ENCODE peak calls at places on chromosomes 6 and 20, in nine cellular contexts. Y is mucosa of gallbladder; T is stimulated activated CD4-positive, alpha-beta T cell treated with anti-CD3 and anti-CD28 coated beads, Interleukin-2, amount 100 ng/mL, for 48 hours; H is SK-N-DZ; S is suprapubic skin; L is midbrain; A is foreskin fibroblast; P is NCI-H1105 treated with DMSO at 0.1 percent for 48 hours; B is germinal center. Z is an unnamed sample.

GRCh38 chr6:19806971-19807396 is 30.2 kb upstream of the ID4 start:
- DNase-seq in B (no peak), S (no peak), L (no peak), P (no peak), A (no peak), H (no peak), Y (no peak), T (no peak), Z (no peak)

GRCh38 chr20:11734431-11734830 is 183.3 kb upstream of the BTBD3 start:
- DNase-seq in A (no peak), P (peak), S (no peak), L (no peak), T (no peak), Y (no peak), H (no peak), B (no peak), Z (no peak)

GRCh38 chr6:44203955-44204354 is 12.8 kb upstream of the MYMX start:
- DNase-seq in T (no peak), H (no peak), L (no peak), Y (no peak), S (no peak), B (no peak), P (no peak), A (no peak), Z (no peak)

GRCh38 chr6:137025786-137026730 is 18.7 kb downstream of the IL20RA start:
- DNase-seq in T (no peak), S (no peak), P (no peak), Y (no peak), A (no peak), L (no peak), H (no peak), B (no peak), Z (no peak)

GRCh38 chr6:136655251-136656014 is 105.2 kb upstream of the MAP7 start:
- DNase-seq in H (peak), P (peak), L (no peak), A (no peak), T (no peak), Y (no peak), B (no peak), S (no peak), Z (no peak)

GRCh38 chr20:60294627-60295026 is 336.4 kb downstream of the CDH26 start:
- DNase-seq in A (no peak), P (no peak), S (no peak), Y (no peak), T (no peak), L (no peak), H (no peak), B (no peak), Z (no peak)

GRCh38 chr6:54222217-54222616 is 86.0 kb upstream of the TINAG start:
- DNase-seq in L (no peak), B (no peak), A (no peak), H (no peak), Y (no peak), T (no peak), P (no peak), S (no peak), Z (no peak)

GRCh38 chr20:35620818-35621559 is 5.4 kb downstream of the SPAG4 start:
- DNase-seq in H (no peak), P (no peak), T (no peak), A (no peak), B (no peak), S (no peak), Y (no peak), L (no peak), Z (no peak)

GRCh38 chr6:37878150-37878710 is 58.7 kb downstream of the ZFAND3 start:
- DNase-seq in T (no peak), H (no peak), S (no peak), P (no peak), Y (no peak), B (no peak), A (peak), L (no peak), Z (no peak)

GRCh38 chr20:20463933-20464374 is 96.0 kb downstream of the INSM1 start:
- DNase-seq in A (peak), P (peak), Y (no peak), T (no peak), B (peak), L (peak), S (no peak), H (no peak), Z (peak)

GRCh38 chr6:29553268-29554057 is 6.1 kb downstream of the UBD start:
- DNase-seq in Y (peak), P (peak), A (peak), B (peak), L (no peak), T (peak), H (peak), S (no peak), Z (peak)

GRCh38 chr6:152685819-152686218 is 11.9 kb upstream of the MYCT1 start:
- DNase-seq in H (no peak), P (no peak), B (no peak), A (no peak), Y (no peak), T (no peak), S (no peak), L (no peak), Z (no peak)

GRCh38 chr20:61414455-61414991 is 162.5 kb downstream of the CDH4 start:
- DNase-seq in A (no peak), L (peak), B (no peak), P (no peak), T (no peak), H (no peak), Y (no peak), S (no peak), Z (peak)

GRCh38 chr6:12331474-12331873 is 41.3 kb downstream of the EDN1 start:
- DNase-seq in H (no peak), B (no peak), L (no peak), P (no peak), A (no peak), S (no peak), T (no peak), Y (no peak), Z (no peak)

GRCh38 chr6:43113431-43114260 is 37.5 kb downstream of the PTK7 start:
- DNase-seq in B (no peak), P (no peak), L (no peak), S (no peak), Y (no peak), T (no peak), H (no peak), A (peak), Z (no peak)

GRCh38 chr6:11142296-11143027 is 30.9 kb upstream of the ERVFRD-1 start:
- DNase-seq in T (no peak), Y (no peak), H (no peak), L (no peak), B (no peak), A (peak), P (no peak), S (no peak), Z (no peak)

GRCh38 chr6:108254436-108255410 is 6.1 kb downstream of the SNX3 start:
- DNase-seq in P (no peak), L (no peak), T (no peak), Y (no peak), S (no peak), B (no peak), A (no peak), H (peak), Z (no peak)

GRCh38 chr6:74731204-74731603 is 474.6 kb downstream of the COL12A1 start:
- DNase-seq in T (no peak), Y (no peak), S (no peak), B (no peak), H (no peak), P (peak), L (no peak), A (peak), Z (no peak)

GRCh38 chr6:130033999-130034814 is 15.8 kb downstream of the L3MBTL3 start:
- DNase-seq in L (no peak), H (no peak), T (no peak), A (peak), S (no peak), P (no peak), B (no peak), Y (no peak), Z (no peak)

GRCh38 chr6:79671605-79672266 is 40.6 kb downstream of the SH3BGRL2 start:
- DNase-seq in L (no peak), A (peak), Y (peak), T (peak), B (no peak), P (peak), H (no peak), S (no peak), Z (no peak)

GRCh38 chr6:31945507-31946369 is at the start of gene CFB:
- DNase-seq in A (peak), Y (peak), B (no peak), P (no peak), T (no peak), S (peak), H (no peak), L (no peak), Z (no peak)

GRCh38 chr20:43287637-43288036 is 97.9 kb upstream of the PTPRT start:
- DNase-seq in A (no peak), B (no peak), Y (no peak), P (no peak), H (no peak), L (no peak), S (no peak), T (no peak), Z (no peak)

GRCh38 chr6:30640481-30640880 is 6.5 kb upstream of the C6orf136 start:
- DNase-seq in H (no peak), L (no peak), B (no peak), P (no peak), A (no peak), T (no peak), Y (no peak), S (no peak), Z (no peak)

GRCh38 chr20:3751284-3751663 is 16.3 kb downstream of the ADISSP start:
- DNase-seq in S (no peak), L (no peak), A (no peak), H (no peak), T (no peak), P (no peak), Y (no peak), B (no peak), Z (no peak)